ENCODE peak calls at places on chromosomes 2 and 18, in five cellular contexts. W is SK-N-SH; S is upper lobe of right lung; L is effector memory CD4-positive, alpha-beta T cell; H is ovary. G is an unnamed sample. For H3K9me3, the result is how much of the 10 kb centered on the place peaks cover.

GRCh38 chr2:127577973-127578372 is 42.5 kb downstream of the MYO7B start:
- DNase-seq in S (no peak), H (peak), L (no peak), W (no peak), G (no peak)

GRCh38 chr2:84865181-84865783 is 15.6 kb downstream of the TRABD2A start:
- DNase-seq in H (no peak), W (no peak), L (no peak), S (no peak), G (no peak)

GRCh38 chr2:240351826-240352426 is 83.5 kb upstream of the GPC1 start:
- DNase-seq in L (no peak), H (peak), S (no peak), W (peak), G (no peak)

GRCh38 chr2:152189622-152190495 is 14.3 kb upstream of the STAM2 start:
- DNase-seq in S (no peak), L (no peak), W (peak), H (no peak), G (no peak)

GRCh38 chr2:69645026-69645425 is 1.5 kb upstream of the AAK1 start:
- DNase-seq in L (peak), S (no peak), H (no peak), W (no peak), G (no peak)

GRCh38 chr2:127599211-127599610 is 46.7 kb upstream of the GPR17 start:
- DNase-seq in L (no peak), H (no peak), W (no peak), S (no peak), G (no peak)

GRCh38 chr18:50578651-50579050 is 18.8 kb downstream of the MAPK4 start:
- DNase-seq in L (no peak), H (no peak), W (no peak), S (no peak), G (no peak)

GRCh38 chr2:147588191-147588590 is 256.6 kb upstream of the ACVR2A start:
- DNase-seq in W (no peak), L (no peak), H (no peak), S (no peak), G (no peak)

GRCh38 chr2:232633413-232634318 is at the start of gene EFHD1:
- DNase-seq in L (peak), S (peak), W (peak), H (peak), G (peak)

GRCh38 chr2:142104134-142104758 is 26.6 kb downstream of the LRP1B start:
- DNase-seq in S (no peak), H (no peak), W (no peak), L (no peak), G (no peak)

GRCh38 chr2:120064664-120065063 is 51.8 kb downstream of the EPB41L5 start:
- DNase-seq in S (no peak), W (no peak), L (no peak), H (no peak), G (no peak)

GRCh38 chr2:213980883-213981282 is 430.0 kb upstream of the VWC2L start:
- DNase-seq in S (no peak), H (no peak), W (no peak), L (no peak), G (no peak)

GRCh38 chr2:238697193-238698191 is 150.4 kb upstream of the TWIST2 start:
- DNase-seq in L (no peak), S (no peak), H (no peak), W (no peak), G (no peak)

GRCh38 chr2:64218137-64218536 is 73.9 kb upstream of the PELI1 start:
- DNase-seq in L (no peak), S (no peak), W (no peak), H (no peak), G (no peak)

GRCh38 chr2:231409773-231410172 is 14.3 kb downstream of the B3GNT7 start:
- DNase-seq in H (no peak), S (no peak), W (no peak), L (no peak), G (no peak)

GRCh38 chr18:47263828-47264314 is 12.4 kb upstream of the SKOR2 start:
- DNase-seq in S (no peak), H (no peak), L (no peak), W (peak), G (no peak)

GRCh38 chr18:48036191-48036590 is 105.7 kb upstream of the SMAD2 start:
- DNase-seq in W (no peak), L (no peak), S (no peak), H (no peak), G (no peak)

GRCh38 chr18:62324917-62325805 is at the start of gene TNFRSF11A:
- DNase-seq in L (peak), W (peak), H (no peak), S (peak), G (peak)

GRCh38 chr2:225041871-225042799 is at the start of gene DOCK10:
- DNase-seq in W (peak), H (peak), L (peak), S (peak), G (peak)

GRCh38 chr18:31447530-31448191 is at the start of gene DSG3:
- DNase-seq in S (no peak), L (no peak), W (no peak), H (no peak), G (no peak)

GRCh38 chr2:128454980-128455709 is 136.5 kb upstream of the HS6ST1 start:
- DNase-seq in H (no peak), S (peak), L (no peak), W (no peak), G (no peak)

GRCh38 chr2:69450735-69451416 is 13.6 kb upstream of the NFU1 start:
- DNase-seq in H (no peak), W (no peak), L (no peak), S (no peak), G (no peak)

GRCh38 chr2:28941008-28941407 is 40.1 kb upstream of the TOGARAM2 start:
- DNase-seq in S (no peak), H (no peak), W (no peak), L (no peak), G (no peak)

GRCh38 chr2:213279961-213280360 is 4.3 kb upstream of the SPAG16 start:
- DNase-seq in W (no peak), L (no peak), H (no peak), S (no peak), G (no peak)

GRCh38 chr18:79628416-79629248 is 51.0 kb upstream of the CTDP1 start:
- DNase-seq in W (no peak), S (peak), L (no peak), H (no peak), G (no peak)

GRCh38 chr2:33784488-33784887 is 185.4 kb upstream of the FAM98A start:
- DNase-seq in W (no peak), S (no peak), L (no peak), H (no peak), G (no peak)

GRCh38 chr2:18742382-18742781 is 153.0 kb upstream of the NT5C1B start:
- DNase-seq in H (peak), W (peak), L (no peak), S (no peak), G (no peak)

GRCh38 chr2:206482633-206483032 is 39.3 kb downstream of the ADAM23 start:
- DNase-seq in S (no peak), H (no peak), L (no peak), W (no peak), G (no peak)

GRCh38 chr2:119367472-119368099 is 809 bp downstream of the DBI start:
- DNase-seq in S (peak), L (peak), H (peak), W (peak), G (peak)

GRCh38 chr2:122955761-122956160 is 1069.3 kb upstream of the CNTNAP5 start:
- DNase-seq in H (no peak), L (no peak), W (no peak), S (no peak), G (no peak)

GRCh38 chr2:230346921-230347533 is 20.0 kb downstream of the SP140L start:
- DNase-seq in W (no peak), H (no peak), S (no peak), L (no peak), G (no peak)

GRCh38 chr2:230346465-230346864 is 19.5 kb downstream of the SP140L start:
- DNase-seq in S (no peak), H (no peak), W (no peak), L (no peak), G (no peak)

GRCh38 chr2:230348792-230349191 is 21.8 kb downstream of the SP140L start:
- DNase-seq in S (no peak), H (no peak), L (no peak), W (no peak), G (no peak)

GRCh38 chr2:230343747-230344146 is 16.8 kb downstream of the SP140L start:
- DNase-seq in L (no peak), W (no peak), S (no peak), H (no peak), G (no peak)

DNA sequence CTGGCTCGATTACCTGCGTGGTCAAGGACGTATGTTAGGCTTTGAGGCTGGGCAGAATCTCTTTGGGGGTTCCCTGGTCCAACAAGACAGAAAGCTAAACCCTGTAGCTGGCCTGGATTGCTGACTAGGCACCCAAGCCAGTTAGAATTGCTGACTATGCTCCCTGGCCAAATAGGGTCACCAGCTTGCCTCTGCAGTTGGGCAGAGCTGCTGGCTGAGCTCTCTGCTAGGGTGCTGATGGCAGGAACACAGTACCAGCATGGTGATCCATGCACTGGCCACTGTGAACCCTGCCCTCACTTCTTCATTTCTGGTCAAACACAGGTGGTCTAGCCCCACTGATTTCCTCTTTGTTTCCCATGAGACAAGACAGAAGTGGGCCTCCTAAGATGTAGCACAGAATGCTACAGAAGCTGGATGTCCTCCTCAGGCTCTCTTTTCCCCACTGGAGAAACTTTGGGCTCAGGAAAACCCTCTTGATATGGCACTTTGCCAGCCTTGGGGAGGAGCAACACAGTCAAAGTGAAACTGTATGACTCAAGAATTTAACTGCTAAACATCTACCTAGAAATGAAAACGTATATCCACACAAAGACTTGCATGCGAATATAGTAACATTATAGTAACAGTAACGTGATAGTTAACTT is 20.8 kb downstream of the SP140L start:
- DNase-seq in W (no peak), S (no peak), L (no peak), H (no peak), G (no peak)
- H3K9me3 ChIP-seq in W (under half), S (under half), L (under half), H (under half), G (under half)

DNA sequence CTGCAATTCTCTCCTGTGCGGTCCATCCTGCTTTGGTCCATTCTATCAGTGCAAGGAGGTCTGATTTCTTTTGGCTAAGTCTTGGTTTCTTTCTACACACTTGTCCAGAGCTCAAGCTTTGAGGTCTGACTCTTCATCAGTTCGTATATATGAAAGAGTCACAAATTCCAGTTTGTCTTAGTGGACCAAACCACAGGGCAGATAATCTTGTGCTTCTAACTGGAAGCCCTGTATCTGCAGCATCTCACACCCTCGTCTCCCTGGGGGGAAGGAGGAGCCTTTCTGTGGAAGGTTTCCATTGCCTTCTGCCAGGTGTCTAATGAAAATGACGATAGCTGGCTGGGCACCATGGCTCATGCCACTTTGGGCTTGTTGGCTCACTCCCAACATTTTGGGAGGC is 148.5 kb downstream of the SPP2 start:
- DNase-seq in S (no peak), W (no peak), H (no peak), L (no peak), G (no peak)
- H3K9me3 ChIP-seq in S (under half), W (under half), H (under half), L (under half), G (under half)

GRCh38 chr18:38944446-38945024 is 1378.9 kb upstream of the CELF4 start:
- DNase-seq in W (no peak), S (no peak), L (no peak), H (no peak), G (no peak)
- H3K9me3 ChIP-seq in W (under half), S (under half), L (under half), H (under half), G (under half)

DNA sequence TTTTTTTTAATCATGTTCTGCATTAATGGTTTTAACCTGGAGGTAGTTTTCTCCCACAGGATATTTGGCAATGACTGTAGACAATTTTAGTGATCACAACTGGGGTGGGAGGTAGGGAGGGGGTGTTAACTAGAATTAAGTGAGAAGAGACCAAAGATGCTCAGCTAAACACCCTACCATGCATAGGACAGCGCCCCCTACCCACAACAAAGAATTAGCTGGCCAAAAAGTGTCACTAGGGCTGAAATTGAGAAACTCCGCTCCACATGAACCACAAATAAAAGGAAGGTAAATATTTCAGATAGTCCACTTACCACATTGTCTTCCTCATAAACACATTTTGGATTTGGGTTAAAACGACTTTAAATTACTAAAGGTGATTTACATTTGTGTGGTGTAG is 942.6 kb downstream of the SUCLG1 start:
- DNase-seq in W (no peak), S (no peak), L (no peak), H (no peak), G (no peak)
- H3K9me3 ChIP-seq in W (under half), S (under half), L (under half), H (under half), G (under half)

GRCh38 chr2:221243758-221244157 is 328.3 kb downstream of the EPHA4 start:
- DNase-seq in H (no peak), W (no peak), S (no peak), L (no peak), G (no peak)

GRCh38 chr2:221241072-221241471 is 331.0 kb downstream of the EPHA4 start:
- DNase-seq in W (no peak), L (no peak), H (no peak), S (no peak), G (no peak)

GRCh38 chr2:221245772-221246171 is 326.3 kb downstream of the EPHA4 start:
- DNase-seq in S (no peak), W (no peak), L (no peak), H (no peak), G (no peak)

GRCh38 chr2:221245045-221245444 is 327.1 kb downstream of the EPHA4 start:
- DNase-seq in L (no peak), H (no peak), S (no peak), W (no peak), G (no peak)
- H3K9me3 ChIP-seq in L (under half), H (under half), S (under half), W (under half), G (under half)

GRCh38 chr18:23274638-23275482 is 139.6 kb downstream of the CABLES1 start:
- DNase-seq in H (no peak), W (no peak), S (no peak), L (no peak), G (no peak)
- H3K9me3 ChIP-seq in H (under half), W (under half), S (under half), L (under half), G (under half)

GRCh38 chr2:79552653-79553052 is 39.8 kb downstream of the CTNNA2 start:
- DNase-seq in S (no peak), W (no peak), H (no peak), L (no peak), G (no peak)

DNA sequence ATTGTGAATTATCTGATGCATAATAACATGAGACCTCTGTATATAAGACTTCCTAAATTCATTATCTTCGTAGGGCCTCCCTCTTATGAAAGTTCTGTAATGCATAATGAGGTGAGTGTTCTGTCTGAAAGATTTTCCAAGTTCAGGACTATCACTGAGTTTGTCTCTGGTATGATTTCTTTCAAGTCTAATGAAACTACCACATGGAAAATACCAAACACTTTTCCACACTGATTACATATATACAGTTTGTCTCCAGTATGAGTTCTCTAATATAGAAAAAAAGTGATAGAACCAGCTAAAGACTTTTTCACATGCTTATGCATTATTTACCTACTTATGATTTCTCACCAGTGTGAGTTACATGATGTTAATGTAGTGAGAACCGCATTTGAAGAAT is 34.7 kb downstream of the CTNNA2 start:
- DNase-seq in S (no peak), W (no peak), L (no peak), H (no peak), G (no peak)
- H3K9me3 ChIP-seq in S (under half), W (under half), L (under half), H (under half), G (under half)

DNA sequence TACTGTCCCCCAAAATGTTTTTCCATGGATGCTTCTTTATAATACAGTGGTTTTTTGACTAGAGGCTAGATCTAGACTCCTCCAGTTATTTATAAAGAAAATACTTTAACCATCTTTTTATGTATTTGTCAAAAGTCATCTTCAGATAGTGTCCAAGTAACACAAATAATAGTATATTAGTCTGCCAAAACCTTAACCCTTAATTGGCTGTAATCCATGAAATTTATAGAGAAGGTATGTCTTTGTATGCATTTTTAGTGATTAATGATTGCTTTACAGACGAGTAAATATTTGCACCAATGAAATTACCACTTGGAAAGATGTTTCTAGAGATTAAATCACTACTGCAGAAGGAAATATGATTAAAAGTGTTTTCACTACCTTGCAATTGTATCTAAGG is 451.8 kb upstream of the NRXN1 start:
- DNase-seq in W (no peak), H (no peak), S (no peak), L (no peak), G (no peak)
- H3K9me3 ChIP-seq in W (under half), H (under half), S (under half), L (under half), G (under half)

GRCh38 chr18:43887491-43887890 is 610.2 kb upstream of the SYT4 start:
- DNase-seq in L (no peak), W (no peak), S (no peak), H (no peak), G (no peak)

GRCh38 chr18:43886341-43886740 is 609.1 kb upstream of the SYT4 start:
- DNase-seq in S (no peak), H (no peak), L (no peak), W (no peak), G (no peak)

GRCh38 chr18:43879350-43879749 is 602.1 kb upstream of the SYT4 start:
- DNase-seq in S (no peak), H (no peak), W (no peak), L (no peak), G (no peak)

GRCh38 chr18:43882358-43882757 is 605.1 kb upstream of the SYT4 start:
- DNase-seq in S (no peak), H (no peak), L (no peak), W (no peak), G (no peak)

DNA sequence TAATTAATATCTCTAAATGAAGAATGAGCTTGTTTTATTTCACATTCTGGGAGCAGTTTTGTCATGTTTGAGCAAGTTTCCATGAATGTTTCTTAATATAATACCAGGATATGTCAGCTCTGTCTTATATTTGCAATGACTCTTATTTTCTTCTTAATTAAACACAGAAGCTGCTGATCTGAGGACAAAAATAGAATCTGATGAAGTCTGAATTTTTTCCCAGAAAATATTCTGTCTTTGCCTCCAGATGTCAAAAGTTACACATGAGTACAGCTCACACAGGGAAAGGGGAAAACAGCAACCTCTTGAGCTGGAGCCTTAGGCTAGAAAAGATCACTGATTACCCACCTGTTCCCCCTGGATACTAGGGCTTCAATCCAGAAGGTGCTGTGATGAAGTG is 606.6 kb upstream of the SYT4 start:
- DNase-seq in W (no peak), H (no peak), L (no peak), S (no peak), G (no peak)
- H3K9me3 ChIP-seq in W (under half), H (under half), L (under half), S (under half), G (under half)

DNA sequence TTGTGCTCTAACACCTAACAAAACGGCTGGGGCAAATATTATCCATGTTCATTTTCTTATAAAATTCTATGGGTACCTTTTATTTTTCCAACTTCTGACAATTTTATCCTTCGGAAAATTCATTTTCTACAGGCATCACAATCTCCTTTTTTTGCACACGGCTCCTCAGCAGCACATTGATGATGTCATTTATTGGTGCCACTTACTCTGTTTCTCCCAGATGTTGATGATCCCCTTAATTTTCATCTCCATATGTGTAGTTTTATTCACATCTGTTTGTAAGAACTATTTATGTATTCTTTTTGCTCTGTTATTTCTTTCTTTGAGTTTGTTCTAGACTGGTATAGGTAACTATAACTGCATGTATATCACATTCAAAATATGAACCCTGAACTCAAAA is 1660.8 kb upstream of the DDX18 start:
- DNase-seq in H (no peak), W (no peak), S (no peak), L (no peak), G (no peak)
- H3K9me3 ChIP-seq in H (under half), W (under half), S (under half), L (under half), G (under half)

G was measured in T-helper 17 cell.